ENCODE peak calls at places on chromosomes 4 and X, in four cellular contexts. One of them, this sample, is unnamed.

GRCh38 chr4:153249199-153250154 is 45.2 kb downstream of the TRIM2 start:
- DNase-seq in cardiac fibroblast: peak
- DNase-seq in NCI-H1092 treated with DMSO at 0.1 percent for 48 hours: peak
- DNase-seq in activated CD8-positive, alpha-beta T cell treated with anti-CD3 and anti-CD28 coated beads for 36 hours: peak
- DNase-seq in this sample: peak

GRCh38 chrX:139083191-139083590 is 371.7 kb upstream of the FGF13 start:
- DNase-seq in cardiac fibroblast: no peak
- DNase-seq in NCI-H1092 treated with DMSO at 0.1 percent for 48 hours: no peak
- DNase-seq in activated CD8-positive, alpha-beta T cell treated with anti-CD3 and anti-CD28 coated beads for 36 hours: no peak
- DNase-seq in this sample: no peak

GRCh38 chrX:101230636-101231035 is 11.1 kb downstream of the DRP2 start:
- DNase-seq in cardiac fibroblast: peak
- DNase-seq in NCI-H1092 treated with DMSO at 0.1 percent for 48 hours: no peak
- DNase-seq in activated CD8-positive, alpha-beta T cell treated with anti-CD3 and anti-CD28 coated beads for 36 hours: no peak
- DNase-seq in this sample: no peak

GRCh38 chr4:143184217-143184502 is 557 bp upstream of the USP38 start:
- DNase-seq in cardiac fibroblast: no peak
- DNase-seq in NCI-H1092 treated with DMSO at 0.1 percent for 48 hours: no peak
- DNase-seq in activated CD8-positive, alpha-beta T cell treated with anti-CD3 and anti-CD28 coated beads for 36 hours: no peak
- DNase-seq in this sample: no peak

GRCh38 chr4:2808001-2808400 is 15.1 kb downstream of the SH3BP2 start:
- DNase-seq in cardiac fibroblast: no peak
- DNase-seq in NCI-H1092 treated with DMSO at 0.1 percent for 48 hours: no peak
- DNase-seq in activated CD8-positive, alpha-beta T cell treated with anti-CD3 and anti-CD28 coated beads for 36 hours: no peak
- DNase-seq in this sample: no peak

GRCh38 chrX:42119076-42119475 is 195.7 kb upstream of the CASK start:
- DNase-seq in cardiac fibroblast: peak
- DNase-seq in NCI-H1092 treated with DMSO at 0.1 percent for 48 hours: peak
- DNase-seq in activated CD8-positive, alpha-beta T cell treated with anti-CD3 and anti-CD28 coated beads for 36 hours: no peak
- DNase-seq in this sample: no peak

GRCh38 chrX:148363836-148364235 is 136.6 kb upstream of the AFF2 start:
- DNase-seq in cardiac fibroblast: no peak
- DNase-seq in NCI-H1092 treated with DMSO at 0.1 percent for 48 hours: no peak
- DNase-seq in activated CD8-positive, alpha-beta T cell treated with anti-CD3 and anti-CD28 coated beads for 36 hours: no peak
- DNase-seq in this sample: no peak

GRCh38 chrX:70452143-70452733 is 7.6 kb downstream of the DLG3 start:
- DNase-seq in cardiac fibroblast: peak
- DNase-seq in NCI-H1092 treated with DMSO at 0.1 percent for 48 hours: peak
- DNase-seq in activated CD8-positive, alpha-beta T cell treated with anti-CD3 and anti-CD28 coated beads for 36 hours: peak
- DNase-seq in this sample: peak

GRCh38 chr4:112938461-112939058 is 110.9 kb upstream of the ANK2 start:
- DNase-seq in cardiac fibroblast: peak
- DNase-seq in NCI-H1092 treated with DMSO at 0.1 percent for 48 hours: peak
- DNase-seq in activated CD8-positive, alpha-beta T cell treated with anti-CD3 and anti-CD28 coated beads for 36 hours: no peak
- DNase-seq in this sample: no peak

This sample was measured in stimulated activated CD4-positive, alpha-beta T cell treated with anti-CD3 and anti-CD28 coated beads, Interleukin-12 subunit alpha, Interleukin-12 subunit beta, amount 100 ng/mL, for 48 hours.